ENCODE peak calls at places on chromosomes 5 and 9, in four cellular contexts. One of them, this sample, is unnamed.

GRCh38 chr9:124411514-124412227 is 3.6 kb downstream of the PSMB7 start:
- DNase-seq in GM12865: no peak
- DNase-seq in cardiac muscle cell: no peak
- DNase-seq in type B pancreatic cell: no peak
- DNase-seq in this sample: no peak

GRCh38 chr5:40391642-40392041 is 288.1 kb upstream of the PTGER4 start:
- DNase-seq in GM12865: no peak
- DNase-seq in cardiac muscle cell: no peak
- DNase-seq in type B pancreatic cell: no peak
- DNase-seq in this sample: no peak

GRCh38 chr9:112856200-112856599 is 34.5 kb downstream of the SLC46A2 start:
- DNase-seq in GM12865: no peak
- DNase-seq in cardiac muscle cell: no peak
- DNase-seq in type B pancreatic cell: no peak
- DNase-seq in this sample: no peak

GRCh38 chr9:78369644-78370219 is 72.8 kb downstream of the PSAT1 start:
- DNase-seq in GM12865: peak
- DNase-seq in cardiac muscle cell: peak
- DNase-seq in type B pancreatic cell: peak
- DNase-seq in this sample: peak

GRCh38 chr5:141778211-141778610 is 96.2 kb upstream of the ARAP3 start:
- DNase-seq in GM12865: peak
- DNase-seq in cardiac muscle cell: no peak
- DNase-seq in type B pancreatic cell: no peak
- DNase-seq in this sample: no peak

GRCh38 chr9:112774006-112774996 is 23.7 kb downstream of the SNX30 start:
- DNase-seq in GM12865: peak
- DNase-seq in cardiac muscle cell: no peak
- DNase-seq in type B pancreatic cell: no peak
- DNase-seq in this sample: no peak

GRCh38 chr5:56123531-56124243 is 109.4 kb downstream of the ANKRD55 start:
- DNase-seq in GM12865: no peak
- DNase-seq in cardiac muscle cell: peak
- DNase-seq in type B pancreatic cell: no peak
- DNase-seq in this sample: no peak

GRCh38 chr5:127696688-127697087 is 6.5 kb upstream of the CCDC192 start:
- DNase-seq in GM12865: no peak
- DNase-seq in cardiac muscle cell: no peak
- DNase-seq in type B pancreatic cell: no peak
- DNase-seq in this sample: no peak

GRCh38 chr5:137486707-137487106 is 12.4 kb downstream of the SPOCK1 start:
- DNase-seq in GM12865: no peak
- DNase-seq in cardiac muscle cell: no peak
- DNase-seq in type B pancreatic cell: no peak
- DNase-seq in this sample: no peak

GRCh38 chr5:765948-766631 is 18.4 kb downstream of the ZDHHC11B start:
- DNase-seq in GM12865: no peak
- DNase-seq in cardiac muscle cell: no peak
- DNase-seq in type B pancreatic cell: peak
- DNase-seq in this sample: no peak

GRCh38 chr9:138098116-138098907 is 220.7 kb downstream of the CACNA1B start:
- DNase-seq in GM12865: no peak
- DNase-seq in cardiac muscle cell: no peak
- DNase-seq in type B pancreatic cell: peak
- DNase-seq in this sample: no peak

GRCh38 chr5:38456657-38457056 is 99.8 kb downstream of the LIFR start:
- DNase-seq in GM12865: no peak
- DNase-seq in cardiac muscle cell: no peak
- DNase-seq in type B pancreatic cell: no peak
- DNase-seq in this sample: no peak

GRCh38 chr5:132060501-132061161 is at the start of gene IL3:
- DNase-seq in GM12865: no peak
- DNase-seq in cardiac muscle cell: no peak
- DNase-seq in type B pancreatic cell: no peak
- DNase-seq in this sample: no peak

GRCh38 chr5:14617441-14617840 is 35.8 kb downstream of the OTULINL start:
- DNase-seq in GM12865: no peak
- DNase-seq in cardiac muscle cell: no peak
- DNase-seq in type B pancreatic cell: no peak
- DNase-seq in this sample: no peak

GRCh38 chr5:73299665-73300435 is 126.9 kb downstream of the TMEM174 start:
- DNase-seq in GM12865: no peak
- DNase-seq in cardiac muscle cell: no peak
- DNase-seq in type B pancreatic cell: no peak
- DNase-seq in this sample: no peak

GRCh38 chr5:80184235-80185023 is 71.4 kb downstream of the SERINC5 start:
- DNase-seq in GM12865: no peak
- DNase-seq in cardiac muscle cell: no peak
- DNase-seq in type B pancreatic cell: no peak
- DNase-seq in this sample: no peak

GRCh38 chr9:124182741-124183140 is 75.0 kb upstream of the NEK6 start:
- DNase-seq in GM12865: no peak
- DNase-seq in cardiac muscle cell: no peak
- DNase-seq in type B pancreatic cell: peak
- DNase-seq in this sample: no peak

GRCh38 chr9:18346761-18347160 is 127.2 kb upstream of the ADAMTSL1 start:
- DNase-seq in GM12865: no peak
- DNase-seq in cardiac muscle cell: no peak
- DNase-seq in type B pancreatic cell: no peak
- DNase-seq in this sample: no peak

GRCh38 chr5:107635276-107635675 is 35.5 kb downstream of the EFNA5 start:
- DNase-seq in GM12865: no peak
- DNase-seq in cardiac muscle cell: no peak
- DNase-seq in type B pancreatic cell: no peak
- DNase-seq in this sample: no peak

GRCh38 chr5:10420926-10421325 is 20.8 kb upstream of the ROPN1L start:
- DNase-seq in GM12865: no peak
- DNase-seq in cardiac muscle cell: no peak
- DNase-seq in type B pancreatic cell: no peak
- DNase-seq in this sample: no peak

GRCh38 chr5:172909931-172910502 is 49.2 kb upstream of the RPL26L1 start:
- DNase-seq in GM12865: no peak
- DNase-seq in cardiac muscle cell: peak
- DNase-seq in type B pancreatic cell: no peak
- DNase-seq in this sample: no peak

GRCh38 chr5:73692166-73692640 is 66.2 kb downstream of the ARHGEF28 start:
- DNase-seq in GM12865: peak
- DNase-seq in cardiac muscle cell: no peak
- DNase-seq in type B pancreatic cell: no peak
- DNase-seq in this sample: peak

GRCh38 chr9:121220996-121221671 is 19.5 kb upstream of the RAB14 start:
- DNase-seq in GM12865: no peak
- DNase-seq in cardiac muscle cell: no peak
- DNase-seq in type B pancreatic cell: no peak
- DNase-seq in this sample: no peak

GRCh38 chr9:136566899-136567298 is 21.1 kb upstream of the NOTCH1 start:
- DNase-seq in GM12865: no peak
- DNase-seq in cardiac muscle cell: no peak
- DNase-seq in type B pancreatic cell: no peak
- DNase-seq in this sample: no peak

GRCh38 chr9:109816490-109816889 is 36.5 kb downstream of the PALM2AKAP2 start:
- DNase-seq in GM12865: no peak
- DNase-seq in cardiac muscle cell: no peak
- DNase-seq in type B pancreatic cell: no peak
- DNase-seq in this sample: no peak

GRCh38 chr5:119378075-119378699 is 22.4 kb downstream of the TNFAIP8 start:
- DNase-seq in GM12865: no peak
- DNase-seq in cardiac muscle cell: no peak
- DNase-seq in type B pancreatic cell: no peak
- DNase-seq in this sample: no peak

GRCh38 chr5:38871790-38872551 is 26.2 kb downstream of the OSMR start:
- DNase-seq in GM12865: no peak
- DNase-seq in cardiac muscle cell: no peak
- DNase-seq in type B pancreatic cell: no peak
- DNase-seq in this sample: no peak

GRCh38 chr9:78669591-78669990 is 372.7 kb downstream of the PSAT1 start:
- DNase-seq in GM12865: no peak
- DNase-seq in cardiac muscle cell: no peak
- DNase-seq in type B pancreatic cell: no peak
- DNase-seq in this sample: no peak

GRCh38 chr9:90038778-90039177 is 434.0 kb downstream of the GADD45G start:
- DNase-seq in GM12865: no peak
- DNase-seq in cardiac muscle cell: no peak
- DNase-seq in type B pancreatic cell: no peak
- DNase-seq in this sample: no peak

GRCh38 chr5:173324115-173325001 is 3.9 kb downstream of the STC2 start:
- DNase-seq in GM12865: peak
- DNase-seq in cardiac muscle cell: no peak
- DNase-seq in type B pancreatic cell: no peak
- DNase-seq in this sample: no peak

GRCh38 chr9:83062653-83063527 is at the start of gene RASEF:
- DNase-seq in GM12865: no peak
- DNase-seq in cardiac muscle cell: peak
- DNase-seq in type B pancreatic cell: peak
- DNase-seq in this sample: no peak

GRCh38 chr9:89994988-89995613 is 390.3 kb downstream of the GADD45G start:
- DNase-seq in GM12865: no peak
- DNase-seq in cardiac muscle cell: no peak
- DNase-seq in type B pancreatic cell: no peak
- DNase-seq in this sample: no peak

GRCh38 chr9:130867556-130867955 is 29.1 kb downstream of the QRFP start:
- DNase-seq in GM12865: no peak
- DNase-seq in cardiac muscle cell: no peak
- DNase-seq in type B pancreatic cell: no peak
- DNase-seq in this sample: no peak

DNA sequence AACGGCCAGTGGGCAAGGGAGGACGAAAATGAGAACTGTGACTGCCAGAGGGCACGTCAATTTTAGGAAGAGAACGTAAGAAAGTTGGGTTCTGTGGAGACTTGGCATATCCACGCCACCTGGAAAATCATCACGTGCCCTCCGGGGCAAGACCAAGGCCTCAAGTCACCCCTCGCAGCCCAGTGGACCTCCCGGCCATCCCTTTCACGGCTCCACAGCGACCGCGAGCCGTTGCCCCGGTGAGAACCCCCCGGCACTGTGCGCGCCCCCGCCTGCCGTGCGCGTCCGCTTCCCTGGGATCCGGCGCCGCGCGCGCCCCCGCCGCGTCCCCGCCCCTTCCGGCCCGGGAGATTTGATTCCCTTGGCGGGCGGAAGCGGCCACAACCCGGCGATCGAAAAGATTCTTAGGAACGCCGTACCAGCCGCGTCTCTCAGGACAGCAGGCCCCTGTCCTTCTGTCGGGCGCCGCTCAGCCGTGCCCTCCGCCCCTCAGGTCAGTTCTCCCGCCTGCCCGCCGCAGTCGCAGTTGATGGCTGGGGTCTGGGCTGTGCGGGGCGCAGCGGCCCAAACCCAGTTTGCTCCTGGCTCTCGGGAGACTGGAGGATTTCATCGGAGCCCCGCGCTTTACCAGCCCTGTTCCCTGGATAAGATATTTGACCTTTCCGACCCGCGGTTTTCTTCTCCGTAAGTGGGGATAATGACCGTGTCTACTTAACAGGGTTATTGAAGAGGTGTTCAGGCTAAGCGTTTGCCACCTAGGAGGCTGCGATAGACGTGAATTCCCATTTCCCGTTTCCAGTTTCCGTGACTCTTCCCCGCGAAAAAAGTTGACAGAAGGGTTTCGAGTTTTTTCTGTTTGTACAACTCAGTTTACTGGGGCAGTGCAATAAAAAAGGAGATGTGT is at the start of gene MELK:
- DNase-seq in GM12865: peak
- DNase-seq in cardiac muscle cell: peak
- DNase-seq in type B pancreatic cell: peak
- DNase-seq in this sample: peak
- TF ChIP-seq CTCF in GM12865: no peak
- TF ChIP-seq CTCF in cardiac muscle cell: no peak
- TF ChIP-seq CTCF in type B pancreatic cell: no peak
- TF ChIP-seq CTCF in this sample: no peak

DNA sequence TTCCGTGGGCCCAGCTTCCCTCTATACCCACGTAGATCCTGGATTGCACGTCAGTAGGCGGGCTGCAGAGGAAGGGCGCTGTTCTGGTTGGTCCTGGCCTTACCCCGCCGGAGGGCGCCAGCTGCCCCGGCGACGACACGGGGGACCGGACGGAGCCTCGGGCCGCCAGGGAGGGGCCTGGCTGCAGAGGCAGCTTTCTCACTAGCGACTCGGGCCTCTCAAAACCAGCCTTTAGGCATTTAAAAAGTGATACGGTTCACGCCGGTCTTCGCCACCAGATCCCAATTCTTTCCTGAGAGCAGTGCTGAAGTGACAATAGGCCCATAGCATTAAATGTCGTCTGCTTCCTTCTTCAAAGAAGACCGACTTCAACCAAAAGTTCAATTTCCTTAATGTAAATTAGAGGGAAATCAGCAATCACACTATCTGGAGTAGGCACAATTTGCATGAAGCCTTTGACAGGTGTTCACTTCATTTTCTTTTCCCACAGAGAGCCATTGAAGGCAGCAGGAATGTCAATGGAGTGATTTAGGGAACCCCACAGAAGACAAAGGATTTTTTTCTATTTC is 17.6 kb upstream of the UBE2D2 start:
- DNase-seq in GM12865: peak
- DNase-seq in cardiac muscle cell: peak
- DNase-seq in type B pancreatic cell: no peak
- DNase-seq in this sample: peak
- TF ChIP-seq CTCF in GM12865: peak
- TF ChIP-seq CTCF in cardiac muscle cell: peak
- TF ChIP-seq CTCF in type B pancreatic cell: peak
- TF ChIP-seq CTCF in this sample: peak

GRCh38 chr5:115166744-115167393 is 2.8 kb downstream of the TRIM36 start:
- DNase-seq in GM12865: no peak
- DNase-seq in cardiac muscle cell: no peak
- DNase-seq in type B pancreatic cell: no peak
- DNase-seq in this sample: no peak

GRCh38 chr5:115168829-115169391 is 798 bp downstream of the TRIM36 start:
- DNase-seq in GM12865: peak
- DNase-seq in cardiac muscle cell: peak
- DNase-seq in type B pancreatic cell: no peak
- DNase-seq in this sample: peak

GRCh38 chr5:115170128-115170923 is 618 bp upstream of the TRIM36 start:
- DNase-seq in GM12865: peak
- DNase-seq in cardiac muscle cell: peak
- DNase-seq in type B pancreatic cell: no peak
- DNase-seq in this sample: no peak

GRCh38 chr5:115170924-115171510 is 1.3 kb upstream of the TRIM36 start:
- DNase-seq in GM12865: no peak
- DNase-seq in cardiac muscle cell: no peak
- DNase-seq in type B pancreatic cell: no peak
- DNase-seq in this sample: no peak

GRCh38 chr5:115169392-115170127 is at the start of gene TRIM36:
- DNase-seq in GM12865: peak
- DNase-seq in cardiac muscle cell: peak
- DNase-seq in type B pancreatic cell: peak
- DNase-seq in this sample: peak
- TF ChIP-seq CTCF in GM12865: peak
- TF ChIP-seq CTCF in cardiac muscle cell: peak
- TF ChIP-seq CTCF in type B pancreatic cell: no peak
- TF ChIP-seq CTCF in this sample: peak

DNA sequence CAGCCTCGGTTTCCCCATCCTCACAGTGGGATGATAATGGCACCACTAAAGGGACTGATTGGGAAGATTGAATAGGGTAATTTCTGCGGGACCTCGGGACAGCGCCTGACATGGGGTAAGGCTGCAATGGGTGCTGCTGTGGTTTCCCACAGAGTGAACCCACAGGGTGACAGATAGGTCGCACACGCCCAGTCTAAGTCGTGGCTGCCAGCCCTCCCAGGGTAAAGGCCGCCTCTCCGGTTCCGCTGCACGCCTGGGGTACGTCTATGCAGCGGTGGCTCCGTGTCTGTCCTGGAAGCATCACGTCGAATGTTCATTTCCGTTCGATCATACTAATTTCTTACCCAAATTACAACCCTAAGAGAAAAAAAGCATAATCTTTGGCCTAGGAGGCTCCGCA is 631 bp downstream of the CFAP77 start:
- DNase-seq in GM12865: peak
- DNase-seq in cardiac muscle cell: no peak
- DNase-seq in type B pancreatic cell: no peak
- DNase-seq in this sample: no peak
- TF ChIP-seq CTCF in GM12865: no peak
- TF ChIP-seq CTCF in cardiac muscle cell: no peak
- TF ChIP-seq CTCF in type B pancreatic cell: no peak
- TF ChIP-seq CTCF in this sample: no peak

This sample was measured in GM10248.